ENCODE peak calls at places on chromosomes 5 and 9, in seven cellular contexts. W, Q, X, Y, R, K and C are unnamed samples.
A peak's percentile ranks its signal among the peaks of the same experiment; 100 is the strongest.

GRCh38 chr5:173989432-173990082 is 587 bp downstream of the C5orf47 start:
- DNase-seq in W (no peak), Q (no peak), X (no peak), Y (no peak), R (no peak), K (no peak), C (no peak)

GRCh38 chr5:174910245-174910737 is 185.9 kb downstream of the MSX2 start:
- DNase-seq in W (peak; percentile 50), Q (peak; percentile 49), X (peak; percentile 59), Y (peak; percentile 17), R (peak; percentile 74), K (peak; percentile 24), C (no peak)

GRCh38 chr5:53069626-53070025 is 39.9 kb downstream of the MOCS2 start:
- DNase-seq in W (peak; percentile 34), Q (no peak), X (no peak), Y (peak; percentile 39), R (no peak), K (no peak), C (no peak)

GRCh38 chr9:130906727-130907416 is 10.3 kb upstream of the QRFP start:
- DNase-seq in W (no peak), Q (no peak), X (no peak), Y (no peak), R (no peak), K (no peak), C (no peak)

GRCh38 chr5:79105868-79106267 is 5.7 kb upstream of the BHMT start:
- DNase-seq in W (no peak), Q (no peak), X (no peak), Y (no peak), R (no peak), K (no peak), C (no peak)

GRCh38 chr5:125476888-125477585 is 730.6 kb upstream of the ZNF608 start:
- DNase-seq in W (peak; percentile 28), Q (no peak), X (no peak), Y (no peak), R (no peak), K (no peak), C (no peak)

GRCh38 chr5:65482727-65483473 is 1.2 kb upstream of the ADAMTS6 start:
- DNase-seq in W (peak; percentile 79), Q (peak; percentile 41), X (no peak), Y (peak; percentile 58), R (no peak), K (no peak), C (no peak)

GRCh38 chr9:38708759-38709158 is 11.2 kb downstream of the FAM240B start:
- DNase-seq in W (peak; percentile 5), Q (no peak), X (no peak), Y (peak; percentile 65), R (no peak), K (no peak), C (no peak)

GRCh38 chr5:77292026-77292757 is 81.7 kb downstream of the PDE8B start:
- DNase-seq in W (peak; percentile 7), Q (no peak), X (no peak), Y (no peak), R (no peak), K (no peak), C (peak; percentile 51)

GRCh38 chr5:171701138-171701537 is 84.5 kb upstream of the SMIM23 start:
- DNase-seq in W (no peak), Q (no peak), X (no peak), Y (no peak), R (no peak), K (no peak), C (no peak)

GRCh38 chr5:122067330-122067885 is 10.7 kb downstream of the LOX start:
- DNase-seq in W (no peak), Q (no peak), X (no peak), Y (peak; percentile 8), R (no peak), K (no peak), C (no peak)

GRCh38 chr9:136093331-136093986 is 1.6 kb downstream of the NACC2 start:
- DNase-seq in W (no peak), Q (peak; percentile 53), X (peak; percentile 62), Y (no peak), R (peak; percentile 85), K (no peak), C (no peak)

GRCh38 chr5:139901971-139902370 is 106.4 kb downstream of the PSD2 start:
- DNase-seq in W (no peak), Q (no peak), X (no peak), Y (no peak), R (peak; percentile 37), K (no peak), C (no peak)

GRCh38 chr9:71778085-71778484 is 9.8 kb upstream of the CEMIP2 start:
- DNase-seq in W (no peak), Q (no peak), X (no peak), Y (no peak), R (no peak), K (no peak), C (no peak)

DNA sequence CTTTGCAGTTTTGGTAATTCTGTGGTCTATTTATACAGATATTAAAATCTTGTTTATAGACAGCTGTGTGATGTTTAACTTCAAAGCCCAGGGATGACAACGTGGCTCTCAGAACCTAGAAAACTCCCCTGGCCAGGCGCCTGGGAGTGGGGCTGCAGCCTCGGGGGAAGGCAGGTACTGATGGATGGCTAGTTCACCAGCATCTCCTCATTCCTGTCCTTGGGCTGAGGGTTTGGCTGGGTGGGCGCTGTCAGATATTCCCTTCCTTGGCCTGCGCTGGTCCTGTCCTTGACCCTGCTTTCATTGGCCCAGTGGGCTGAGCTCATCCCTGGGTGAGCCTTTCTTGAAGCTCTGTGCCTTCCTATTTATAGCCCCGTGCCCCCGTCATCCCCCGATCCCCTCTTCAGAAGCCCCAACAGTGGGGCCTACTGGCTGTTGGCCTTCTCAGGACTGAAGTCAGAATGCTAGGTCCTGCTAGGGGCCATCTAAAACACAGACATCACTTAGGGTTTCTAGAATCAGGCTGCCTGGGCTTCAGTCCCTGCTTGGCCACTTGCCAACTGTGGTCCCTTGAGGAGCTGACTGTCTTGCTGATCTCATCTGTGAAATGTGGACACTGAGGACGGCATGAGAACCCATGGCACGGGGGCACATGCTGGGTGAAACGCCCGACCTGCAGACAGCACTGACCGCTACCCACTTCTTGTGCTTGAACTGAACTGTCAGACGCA is 20.9 kb downstream of the SH3GLB2 start:
- DNase-seq in W (no peak), Q (no peak), X (peak; percentile 72), Y (no peak), R (no peak), K (no peak), C (no peak)
- TF ChIP-seq CTCF in W (no peak), Q (no peak), X (no peak), Y (no peak), R (no peak), K (no peak), C (no peak)

GRCh38 chr9:124859803-124860581 is 1.8 kb downstream of the RPL35 start:
- DNase-seq in W (no peak), Q (no peak), X (no peak), Y (no peak), R (no peak), K (no peak), C (no peak)
- H3K4me3 ChIP-seq in W (peak overlapping the region; percentile 94), Q (no peak overlapping the region), X (peak overlapping the region; percentile 84), Y (peak overlapping the region; percentile 47), R (no peak overlapping the region), K (no peak overlapping the region), C (peak overlapping the region; percentile 80)

GRCh38 chr9:83218411-83219090 is 155.6 kb upstream of the RASEF start:
- DNase-seq in W (no peak), Q (no peak), X (no peak), Y (no peak), R (no peak), K (no peak), C (no peak)

GRCh38 chr9:83219924-83220438 is 157.0 kb upstream of the RASEF start:
- DNase-seq in W (no peak), Q (peak; percentile 8), X (no peak), Y (peak; percentile 20), R (no peak), K (no peak), C (no peak)

GRCh38 chr9:83220737-83221136 is 157.8 kb upstream of the RASEF start:
- DNase-seq in W (peak; percentile 56), Q (no peak), X (no peak), Y (peak; percentile 89), R (no peak), K (no peak), C (peak; percentile 14)

GRCh38 chr9:83219154-83219923 is 156.4 kb upstream of the RASEF start:
- DNase-seq in W (peak; percentile 69), Q (peak; percentile 88), X (peak; percentile 81), Y (peak; percentile 72), R (no peak), K (peak; percentile 68), C (peak; percentile 12)
- TF ChIP-seq CTCF in W (peak; percentile 56), Q (peak; percentile 40), X (peak; percentile 76), Y (peak; percentile 71), R (peak; percentile 49), K (no peak), C (peak; percentile 77)

DNA sequence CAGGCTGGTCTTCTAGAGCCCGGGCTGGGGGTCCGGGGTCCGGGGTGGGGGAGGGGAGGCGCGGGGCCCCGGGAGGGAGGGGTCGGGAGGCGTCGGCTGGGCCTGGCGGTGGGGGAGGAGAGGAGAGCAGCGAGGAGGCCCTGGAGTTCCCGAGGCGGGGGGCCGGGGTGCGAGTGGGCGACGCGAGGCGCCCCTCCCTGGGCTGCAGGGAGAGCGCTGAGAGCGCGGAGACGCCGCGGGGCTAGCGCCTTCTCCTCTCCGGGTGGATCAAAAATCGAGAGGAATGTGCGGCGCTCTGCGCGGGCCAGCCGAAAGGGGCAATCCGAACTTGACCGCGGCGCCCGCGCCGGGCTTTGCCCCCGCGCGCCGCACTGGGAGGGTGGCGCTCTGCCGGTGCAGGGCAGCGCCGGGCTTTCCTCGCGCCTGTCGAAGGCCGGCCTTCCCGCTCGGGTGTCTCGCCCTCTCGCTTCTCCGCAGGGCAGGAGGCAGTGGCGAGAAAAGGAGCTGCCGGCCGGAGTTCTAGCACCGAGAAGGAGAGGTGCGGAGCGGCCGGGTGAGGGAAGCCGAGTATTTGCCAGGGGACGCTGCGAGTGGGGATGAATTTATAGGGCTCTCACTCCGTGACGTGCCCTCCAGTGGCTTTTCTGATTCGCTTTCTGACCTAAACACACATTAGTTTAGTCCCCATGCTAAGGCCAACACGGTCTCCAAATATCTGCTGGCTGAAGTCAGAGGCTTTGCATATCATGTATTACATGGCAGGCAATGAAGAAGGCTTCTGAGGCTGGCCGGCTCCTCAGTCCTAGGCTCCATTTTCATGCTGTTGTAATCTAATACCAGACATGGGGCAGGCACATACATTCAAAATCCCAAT is at the start of gene GDNF:
- DNase-seq in W (peak; percentile 41), Q (peak; percentile 32), X (peak; percentile 43), Y (peak; percentile 58), R (no peak), K (no peak), C (no peak)
- H3K4me3 ChIP-seq in W (peak within 1 kb of the TSS; percentile 41), Q (peak within 1 kb of the TSS; percentile 3), X (peak within 1 kb of the TSS; percentile 52), Y (peak within 1 kb of the TSS; percentile 35), R (peak within 1 kb of the TSS; percentile 46), K (peak within 1 kb of the TSS; percentile 7), C (peak within 1 kb of the TSS; percentile 68)

GRCh38 chr5:158123595-158123994 is 264.6 kb upstream of the CLINT1 start:
- DNase-seq in W (no peak), Q (no peak), X (no peak), Y (no peak), R (no peak), K (no peak), C (no peak)

GRCh38 chr5:158119852-158120708 is 261.1 kb upstream of the CLINT1 start:
- DNase-seq in W (peak; percentile 11), Q (no peak), X (no peak), Y (peak; percentile 78), R (no peak), K (no peak), C (peak; percentile 36)

GRCh38 chr5:158124606-158125316 is 265.8 kb upstream of the CLINT1 start:
- DNase-seq in W (no peak), Q (no peak), X (no peak), Y (no peak), R (no peak), K (no peak), C (no peak)

GRCh38 chr5:158120760-158121159 is 261.8 kb upstream of the CLINT1 start:
- DNase-seq in W (no peak), Q (no peak), X (no peak), Y (peak; percentile 35), R (no peak), K (no peak), C (no peak)

GRCh38 chr5:158121678-158122077 is 262.7 kb upstream of the CLINT1 start:
- DNase-seq in W (no peak), Q (no peak), X (no peak), Y (no peak), R (no peak), K (no peak), C (no peak)
- TF ChIP-seq CTCF in W (no peak), Q (no peak), X (no peak), Y (no peak), R (no peak), K (no peak), C (no peak)